ENCODE peak calls at places on chromosome 4, in eight cellular contexts. Z, R, U, T, F, X, I and W are unnamed samples.

GRCh38 chr4:107512549-107512948 is 207.5 kb downstream of the PAPSS1 start:
- DNase-seq in Z (no peak), R (no peak), U (no peak), T (no peak), F (no peak), X (no peak), I (no peak), W (no peak)

GRCh38 chr4:183989471-183989870 is 84.4 kb downstream of the STOX2 start:
- DNase-seq in Z (no peak), R (no peak), U (peak; percentile 19), T (no peak), F (no peak), X (no peak), I (no peak), W (no peak)

GRCh38 chr4:77367638-77368037 is 210.6 kb downstream of the CCNG2 start:
- DNase-seq in Z (no peak), R (no peak), U (no peak), T (no peak), F (no peak), X (no peak), I (no peak), W (no peak)

GRCh38 chr4:183798921-183799307 is 106.2 kb upstream of the STOX2 start:
- DNase-seq in Z (no peak), R (no peak), U (no peak), T (no peak), F (no peak), X (no peak), I (no peak), W (no peak)

GRCh38 chr4:106329027-106329618 is 12.8 kb downstream of the AIMP1 start:
- DNase-seq in Z (no peak), R (no peak), U (peak; percentile 56), T (no peak), F (no peak), X (no peak), I (no peak), W (peak; percentile 44)

GRCh38 chr4:83150563-83151330 is 36.2 kb upstream of the PLAC8 start:
- DNase-seq in Z (no peak), R (no peak), U (peak; percentile 44), T (no peak), F (no peak), X (no peak), I (no peak), W (no peak)

GRCh38 chr4:173871643-173872042 is 341.6 kb upstream of the HAND2 start:
- DNase-seq in Z (no peak), R (no peak), U (no peak), T (no peak), F (no peak), X (no peak), I (no peak), W (peak; percentile 11)

GRCh38 chr4:5398056-5398455 is 310.3 kb downstream of the EVC2 start:
- DNase-seq in Z (no peak), R (no peak), U (no peak), T (no peak), F (no peak), X (no peak), I (no peak), W (no peak)

GRCh38 chr4:8030121-8030781 is 90.6 kb upstream of the AFAP1 start:
- DNase-seq in Z (no peak), R (no peak), U (peak; percentile 79), T (no peak), F (no peak), X (no peak), I (no peak), W (no peak)

GRCh38 chr4:16843831-16844508 is 54.5 kb downstream of the LDB2 start:
- DNase-seq in Z (no peak), R (no peak), U (peak; percentile 10), T (no peak), F (no peak), X (no peak), I (no peak), W (no peak)

GRCh38 chr4:80094191-80094590 is 21.2 kb upstream of the ANTXR2 start:
- DNase-seq in Z (no peak), R (no peak), U (no peak), T (no peak), F (no peak), X (no peak), I (no peak), W (no peak)